ENCODE peak calls at places on chromosomes 2 and 18, in seven cellular contexts. D is myocyte, K is NCI-H1105 treated with DMSO at 0.1 percent for 48 hours, Q is brain microvascular endothelial cell, S is AG04450, R is astrocyte, T is left cardiac atrium. L is an unnamed sample.

GRCh38 chr18:77124452-77124922 is 8.1 kb downstream of the MBP start:
- DNase-seq in D (no peak), K (no peak), Q (no peak), S (no peak), R (no peak), T (no peak), L (no peak)

GRCh38 chr2:201403904-201404303 is 46.8 kb upstream of the FLACC1 start:
- DNase-seq in D (no peak), K (peak; percentile 57), Q (no peak), S (no peak), R (peak; percentile 84), T (no peak), L (peak; percentile 26)

GRCh38 chr2:209391776-209392401 is 32.0 kb upstream of the MAP2 start:
- DNase-seq in D (peak; percentile 23), K (no peak), Q (peak; percentile 16), S (no peak), R (peak; percentile 65), T (no peak), L (no peak)

GRCh38 chr2:233100192-233100998 is 40.3 kb downstream of the INPP5D start:
- DNase-seq in D (no peak), K (no peak), Q (no peak), S (no peak), R (no peak), T (no peak), L (no peak)

GRCh38 chr2:208253518-208254117 is 1.3 kb downstream of the IDH1 start:
- DNase-seq in D (peak; percentile 5), K (no peak), Q (no peak), S (no peak), R (no peak), T (no peak), L (no peak)

GRCh38 chr18:37476182-37476581 is 89.4 kb downstream of the CELF4 start:
- DNase-seq in D (peak; percentile 23), K (peak; percentile 48), Q (peak; percentile 2), S (no peak), R (no peak), T (no peak), L (peak; percentile 82)

GRCh38 chr18:45440246-45440645 is 175.0 kb upstream of the SLC14A2 start:
- DNase-seq in D (no peak), K (no peak), Q (no peak), S (no peak), R (no peak), T (no peak), L (no peak)

GRCh38 chr2:196249860-196250259 is 78.5 kb upstream of the STK17B start:
- DNase-seq in D (peak; percentile 55), K (no peak), Q (no peak), S (no peak), R (peak; percentile 73), T (no peak), L (no peak)

GRCh38 chr2:219350938-219351280 is 18.4 kb upstream of the RESP18 start:
- DNase-seq in D (peak; percentile 20), K (no peak), Q (no peak), S (no peak), R (peak; percentile 34), T (no peak), L (peak; percentile 45)

GRCh38 chr18:68500551-68500950 is 214.4 kb downstream of the TMX3 start:
- DNase-seq in D (no peak), K (no peak), Q (no peak), S (no peak), R (peak; percentile 27), T (no peak), L (no peak)

GRCh38 chr2:42167458-42167857 is 1.7 kb upstream of the EML4 start:
- DNase-seq in D (no peak), K (no peak), Q (no peak), S (no peak), R (peak; percentile 34), T (no peak), L (peak; percentile 5)

GRCh38 chr2:118091140-118091478 is 2.8 kb downstream of the INSIG2 start:
- DNase-seq in D (no peak), K (no peak), Q (no peak), S (no peak), R (peak; percentile 32), T (no peak), L (no peak)

GRCh38 chr2:140506606-140507005 is 1624.2 kb downstream of the LRP1B start:
- DNase-seq in D (peak; percentile 22), K (no peak), Q (peak; percentile 93), S (no peak), R (peak; percentile 75), T (no peak), L (no peak)

GRCh38 chr2:99982744-99983143 is 159.6 kb downstream of the AFF3 start:
- DNase-seq in D (no peak), K (no peak), Q (no peak), S (no peak), R (no peak), T (no peak), L (no peak)

GRCh38 chr2:75920721-75921551 is 210.2 kb upstream of the GCFC2 start:
- DNase-seq in D (no peak), K (peak; percentile 13), Q (no peak), S (no peak), R (no peak), T (no peak), L (peak; percentile 66)

GRCh38 chr2:56361844-56362243 is 178.1 kb downstream of the CCDC85A start:
- DNase-seq in D (no peak), K (no peak), Q (no peak), S (no peak), R (no peak), T (no peak), L (no peak)

GRCh38 chr2:173814306-173814705 is 150.9 kb downstream of the SP3 start:
- DNase-seq in D (no peak), K (no peak), Q (no peak), S (no peak), R (no peak), T (no peak), L (no peak)